ENCODE peak calls at places on chromosome 22, in six cellular contexts. G is GM23248, S is neural progenitor cell, M is DND-41, X is MM.1S, Y is H9. J is an unnamed sample.

GRCh38 chr22:20319041-20319744 is 667 bp downstream of the DGCR6L start:
- DNase-seq in G (peak), M (no peak), Y (peak), X (peak), S (peak), J (peak)

GRCh38 chr22:37745548-37746365 is 48.9 kb downstream of the TRIOBP start:
- DNase-seq in S (peak), M (peak), G (peak), X (peak), Y (peak), J (peak)

GRCh38 chr22:36658900-36659299 is 44.7 kb downstream of the CACNG2 start:
- DNase-seq in G (peak), M (no peak), S (no peak), X (no peak), Y (no peak), J (no peak)

GRCh38 chr22:30485362-30485988 is 13.7 kb upstream of the SEC14L3 start:
- DNase-seq in Y (peak), G (peak), M (peak), S (peak), X (peak), J (peak)

GRCh38 chr22:31637375-31637937 is 24.6 kb downstream of the PISD start:
- DNase-seq in Y (no peak), S (no peak), G (no peak), X (no peak), M (no peak), J (peak)

GRCh38 chr22:35381424-35381772 is 502 bp downstream of the HMOX1 start:
- DNase-seq in S (no peak), G (no peak), X (peak), Y (no peak), M (no peak), J (no peak)

GRCh38 chr22:42114721-42115120 is 15.9 kb downstream of the CYP2D6 start:
- DNase-seq in S (peak), X (no peak), G (peak), M (no peak), Y (peak), J (peak)

GRCh38 chr22:21000987-21001600 is 824 bp downstream of the THAP7 start:
- DNase-seq in M (peak), G (no peak), S (no peak), X (no peak), Y (no peak), J (no peak)

GRCh38 chr22:21064917-21065864 is 19.4 kb downstream of the LRRC74B start:
- DNase-seq in Y (no peak), M (no peak), S (no peak), G (no peak), X (no peak), J (no peak)

GRCh38 chr22:50298937-50299656 is 8.3 kb downstream of the PLXNB2 start:
- DNase-seq in X (no peak), G (peak), S (peak), M (no peak), Y (no peak), J (peak)

GRCh38 chr22:46043816-46044717 is 67.1 kb upstream of the WNT7B start:
- DNase-seq in S (no peak), G (peak), Y (peak), M (peak), X (no peak), J (peak)

GRCh38 chr22:47293368-47294221 is 531.1 kb downstream of the TBC1D22A start:
- DNase-seq in X (no peak), M (no peak), G (no peak), S (no peak), Y (no peak), J (no peak)

GRCh38 chr22:40123387-40123786 is 54.3 kb upstream of the TNRC6B start:
- DNase-seq in M (no peak), X (no peak), S (no peak), G (no peak), Y (no peak), J (no peak)

GRCh38 chr22:35761037-35761436 is 43.4 kb downstream of the APOL5 start:
- DNase-seq in G (peak), X (peak), M (no peak), Y (no peak), S (no peak), J (peak)

GRCh38 chr22:36405671-36406070 is 17.9 kb upstream of the MYH9 start:
- DNase-seq in G (peak), S (no peak), M (peak), Y (no peak), X (peak), J (no peak)

DNA sequence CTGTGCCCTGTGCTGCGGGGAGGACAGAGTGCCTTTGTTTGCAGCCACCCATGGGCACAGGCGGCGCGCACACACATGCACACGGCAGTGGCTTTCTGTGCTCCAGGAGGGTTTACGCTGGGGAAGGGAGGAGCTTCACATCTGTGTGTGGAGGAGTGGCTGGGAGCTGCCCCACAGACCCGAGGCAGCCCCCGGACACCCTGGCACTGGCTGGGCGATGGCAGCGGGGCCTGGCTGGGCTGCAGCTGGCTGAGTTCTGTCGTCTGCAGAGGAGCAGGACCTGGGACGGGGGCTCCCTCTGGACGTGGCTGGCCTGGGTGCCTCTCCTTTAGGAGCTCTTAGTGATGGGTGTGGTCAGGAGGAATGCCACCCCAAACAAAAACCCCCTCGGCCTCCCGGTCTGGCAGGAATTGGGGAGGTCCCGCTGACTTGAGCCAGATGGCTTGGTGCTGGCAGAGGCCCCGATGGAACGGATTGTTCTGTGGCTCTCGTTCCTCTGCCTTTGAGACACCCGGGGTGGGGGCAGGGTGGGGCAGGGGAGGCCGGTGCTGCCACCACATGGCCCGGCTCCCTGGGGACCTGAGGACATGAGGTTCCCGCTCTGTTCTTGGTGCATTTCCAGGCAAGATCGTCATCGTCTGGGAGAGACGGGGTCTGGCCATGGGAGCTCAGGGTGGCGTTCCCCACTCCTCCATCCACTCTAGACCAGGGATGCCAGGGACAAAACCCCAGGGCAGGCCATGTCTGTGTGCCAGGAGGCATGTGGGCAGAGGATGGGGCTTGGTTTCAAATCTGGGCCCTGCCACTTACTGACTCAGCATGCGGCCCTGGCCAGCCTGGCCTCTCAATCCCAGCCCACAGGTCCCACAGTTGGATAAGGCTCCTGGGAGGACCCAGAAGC is 1290.7 kb downstream of the BRD1 start:
- DNase-seq in G (peak), S (no peak), Y (no peak), M (no peak), X (no peak), J (no peak)
- H2AFZ ChIP-seq in G (no peak), S (no peak), Y (no peak), M (no peak), X (no peak), J (no peak)

DNA sequence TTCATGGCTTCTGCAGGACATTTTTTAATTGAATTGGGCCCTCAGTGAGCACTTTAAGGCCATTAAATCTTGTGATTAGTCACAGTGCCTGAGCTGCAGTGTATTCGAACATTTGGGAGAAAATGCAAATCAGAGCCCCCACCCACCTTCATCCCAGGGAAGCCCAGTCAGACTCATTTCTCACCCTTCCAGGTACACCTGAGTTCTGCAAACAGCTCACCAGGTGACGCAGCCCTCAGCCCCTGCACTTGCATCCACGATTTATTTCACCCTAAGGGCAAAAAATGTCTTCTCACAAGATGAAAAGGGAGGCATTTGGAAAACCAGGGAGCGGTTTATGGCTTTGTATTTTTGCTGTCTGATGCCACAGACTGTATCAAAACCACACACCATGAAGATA is 128.8 kb downstream of the MPPED1 start:
- DNase-seq in M (no peak), X (no peak), G (no peak), S (no peak), Y (no peak), J (no peak)
- H2AFZ ChIP-seq in M (no peak), X (no peak), G (no peak), S (no peak), Y (no peak), J (no peak)

DNA sequence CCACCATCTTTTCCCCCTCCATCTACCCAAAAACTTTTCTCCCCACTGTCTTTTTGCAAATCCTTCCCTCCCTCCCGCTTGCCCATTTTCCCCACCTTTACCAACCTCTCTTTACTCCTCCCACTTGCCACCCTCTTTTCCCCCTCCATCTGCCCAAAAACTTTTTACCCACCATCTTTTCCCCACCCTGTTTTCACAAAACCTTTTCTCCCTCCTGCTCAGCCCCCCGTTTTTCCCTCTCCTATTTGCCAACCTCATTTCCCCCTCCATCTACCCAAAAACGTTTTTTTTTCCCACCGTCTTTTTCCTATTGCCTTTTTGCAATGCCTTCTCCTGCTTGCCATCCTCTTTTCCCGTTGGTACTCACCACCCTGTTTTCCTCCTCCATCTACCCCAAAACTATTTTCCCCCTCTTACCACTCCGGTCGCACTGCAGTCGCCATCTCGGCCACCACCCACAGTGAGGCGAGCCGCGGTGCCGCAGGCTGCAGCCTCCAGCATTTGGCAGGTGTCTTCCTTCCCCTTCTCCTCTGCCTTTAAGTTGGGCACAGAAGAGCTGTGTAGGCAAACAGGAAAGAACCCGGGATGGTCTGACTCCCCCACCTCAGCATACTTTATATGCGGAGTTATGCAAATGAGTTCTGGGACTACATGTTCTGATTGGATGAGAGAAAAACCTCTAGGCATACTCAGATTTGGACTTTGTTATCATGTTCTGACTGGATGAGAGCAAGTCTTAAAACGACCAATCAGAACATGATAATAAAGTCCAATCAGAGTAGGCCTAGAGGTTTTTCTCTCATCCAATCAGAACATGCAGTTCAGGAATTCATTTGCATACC is 121.2 kb upstream of the VPREB1 start:
- DNase-seq in X (no peak), G (no peak), Y (no peak), M (no peak), S (no peak), J (peak)
- H2AFZ ChIP-seq in X (no peak), G (no peak), Y (no peak), M (no peak), S (no peak), J (no peak)

GRCh38 chr22:43817402-43817801 is 5.3 kb upstream of the EFCAB6 start:
- DNase-seq in Y (no peak), S (no peak), G (no peak), X (no peak), M (no peak), J (no peak)

GRCh38 chr22:43814264-43814663 is 2.2 kb upstream of the EFCAB6 start:
- DNase-seq in M (no peak), Y (no peak), S (no peak), X (no peak), G (no peak), J (no peak)

GRCh38 chr22:43811777-43812148 is 342 bp downstream of the EFCAB6 start:
- DNase-seq in M (no peak), Y (no peak), S (no peak), G (peak), X (peak), J (peak)

GRCh38 chr22:43812149-43812842 is at the start of gene EFCAB6:
- DNase-seq in G (peak), M (no peak), S (peak), X (peak), Y (peak), J (peak)

DNA sequence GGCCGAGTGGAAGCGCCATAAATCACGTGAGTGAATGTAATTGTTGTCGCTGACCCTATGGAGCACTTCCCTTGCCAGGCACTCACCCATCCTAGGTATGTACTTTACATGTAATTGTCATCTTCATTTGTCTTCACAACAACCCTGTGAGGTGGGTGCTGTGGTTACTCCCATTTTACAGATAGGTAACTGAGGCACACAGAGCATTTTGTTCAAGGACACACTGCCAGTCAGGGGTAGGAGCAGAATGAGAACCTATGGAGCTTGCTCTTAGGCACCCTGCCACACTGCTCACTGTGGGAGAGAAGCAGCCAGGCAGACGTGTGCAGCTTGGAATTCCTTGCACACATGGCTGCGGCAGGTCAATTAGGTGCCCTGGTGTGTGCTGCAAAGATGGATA is 785 bp upstream of the EFCAB6 start:
- DNase-seq in X (no peak), S (no peak), G (no peak), M (no peak), Y (no peak), J (no peak)
- H2AFZ ChIP-seq in X (peak), S (no peak), G (peak), M (no peak), Y (no peak), J (peak)

J was measured in GM23338.